ENCODE peak calls at places on chromosomes 5 and 9, in five cellular contexts. X is psoas muscle, J is kidney epithelial cell, U is OCI-LY7, C is astrocyte of the spinal cord. D is an unnamed sample.

GRCh38 chr5:147307170-147307569 is 72.3 kb downstream of the STK32A start:
- DNase-seq in X (no peak), J (no peak), U (no peak), C (no peak), D (no peak)

GRCh38 chr9:110257971-110258370 is 1.7 kb upstream of the TXN start:
- DNase-seq in X (no peak), J (no peak), U (no peak), C (no peak), D (no peak)

GRCh38 chr9:135146766-135147472 is 59.5 kb downstream of the OLFM1 start:
- DNase-seq in X (no peak), J (no peak), U (no peak), C (no peak), D (no peak)

GRCh38 chr5:151755383-151755782 is 3.0 kb downstream of the ATOX1 start:
- DNase-seq in X (no peak), J (no peak), U (no peak), C (no peak), D (no peak)

GRCh38 chr9:112819635-112820496 is 69.3 kb downstream of the SNX30 start:
- DNase-seq in X (peak), J (peak), U (peak), C (peak), D (peak)

GRCh38 chr9:38062498-38063362 is 6.3 kb downstream of the SHB start:
- DNase-seq in X (no peak), J (no peak), U (no peak), C (peak), D (no peak)

GRCh38 chr9:116099821-116100220 is 53.8 kb upstream of the PAPPA start:
- DNase-seq in X (no peak), J (no peak), U (no peak), C (no peak), D (no peak)

GRCh38 chr5:93503598-93504067 is 77.4 kb downstream of the NR2F1-AS1 start:
- DNase-seq in X (no peak), J (peak), U (no peak), C (peak), D (peak)

GRCh38 chr5:80668016-80668969 is 13.5 kb upstream of the DHFR start:
- DNase-seq in X (no peak), J (no peak), U (no peak), C (no peak), D (no peak)

GRCh38 chr9:71303351-71303750 is 181.9 kb upstream of the TRPM3 start:
- DNase-seq in X (no peak), J (no peak), U (no peak), C (no peak), D (no peak)

GRCh38 chr9:69307446-69308216 is 17.4 kb upstream of the ENTREP1 start:
- DNase-seq in X (no peak), J (peak), U (no peak), C (peak), D (no peak)

GRCh38 chr9:79691496-79691895 is 119.7 kb downstream of the TLE4 start:
- DNase-seq in X (no peak), J (no peak), U (no peak), C (no peak), D (no peak)

GRCh38 chr9:107635803-107636174 is 146.2 kb upstream of the KLF4 start:
- DNase-seq in X (no peak), J (no peak), U (no peak), C (no peak), D (no peak)

GRCh38 chr9:111095423-111095822 is 57.2 kb upstream of the LPAR1 start:
- DNase-seq in X (no peak), J (no peak), U (no peak), C (no peak), D (no peak)

GRCh38 chr9:98064623-98065392 is 8.3 kb downstream of the NANS start:
- DNase-seq in X (no peak), J (no peak), U (no peak), C (peak), D (no peak)

GRCh38 chr9:132804576-132805295 is 73.3 kb downstream of the AK8 start:
- DNase-seq in X (no peak), J (no peak), U (peak), C (no peak), D (no peak)

GRCh38 chr5:38752622-38753021 is 93.2 kb upstream of the OSMR start:
- DNase-seq in X (no peak), J (no peak), U (no peak), C (no peak), D (no peak)

GRCh38 chr9:127989094-127989493 is 8.3 kb upstream of the EEIG1 start:
- DNase-seq in X (no peak), J (no peak), U (no peak), C (no peak), D (no peak)

GRCh38 chr9:33263131-33263935 is 1.2 kb downstream of the BAG1 start:
- DNase-seq in X (peak), J (no peak), U (peak), C (peak), D (no peak)

GRCh38 chr5:74954919-74955318 is 88.7 kb upstream of the FAM169A start:
- DNase-seq in X (no peak), J (no peak), U (no peak), C (peak), D (no peak)

GRCh38 chr9:98504883-98505282 is 203.9 kb downstream of the GABBR2 start:
- DNase-seq in X (no peak), J (no peak), U (no peak), C (no peak), D (no peak)

GRCh38 chr9:113930384-113930783 is 54.3 kb downstream of the ZNF618 start:
- DNase-seq in X (no peak), J (no peak), U (no peak), C (no peak), D (no peak)

GRCh38 chr5:169688106-169688505 is 51.0 kb downstream of the DOCK2 start:
- DNase-seq in X (no peak), J (no peak), U (no peak), C (no peak), D (no peak)

GRCh38 chr9:120877276-120878034 is 467 bp upstream of the PHF19 start:
- DNase-seq in X (peak), J (no peak), U (peak), C (peak), D (no peak)

GRCh38 chr5:116598871-116599270 is 24.2 kb upstream of the SEMA6A start:
- DNase-seq in X (no peak), J (no peak), U (no peak), C (no peak), D (no peak)

GRCh38 chr9:114302727-114303126 is 20.2 kb upstream of the ORM1 start:
- DNase-seq in X (no peak), J (no peak), U (no peak), C (no peak), D (no peak)

GRCh38 chr5:59599729-59600128 is 293.8 kb downstream of the PDE4D start:
- DNase-seq in X (no peak), J (no peak), U (no peak), C (no peak), D (no peak)

GRCh38 chr9:32385135-32385884 is 867 bp downstream of the ACO1 start:
- DNase-seq in X (no peak), J (no peak), U (no peak), C (no peak), D (no peak)

GRCh38 chr5:92401492-92401891 is 1018.4 kb upstream of the ARRDC3 start:
- DNase-seq in X (no peak), J (peak), U (no peak), C (peak), D (no peak)

GRCh38 chr9:130124471-130124870 is 47.7 kb upstream of the NCS1 start:
- DNase-seq in X (no peak), J (no peak), U (no peak), C (no peak), D (no peak)

GRCh38 chr5:147286296-147286695 is 51.5 kb downstream of the STK32A start:
- DNase-seq in X (no peak), J (no peak), U (no peak), C (no peak), D (no peak)

GRCh38 chr9:3331801-3332200 is 194.0 kb downstream of the RFX3 start:
- DNase-seq in X (no peak), J (no peak), U (peak), C (no peak), D (no peak)

GRCh38 chr9:78121488-78121887 is 89.9 kb upstream of the GNAQ start:
- DNase-seq in X (peak), J (peak), U (peak), C (peak), D (no peak)

GRCh38 chr5:44714871-44715580 is 93.7 kb upstream of the MRPS30 start:
- DNase-seq in X (no peak), J (no peak), U (no peak), C (no peak), D (no peak)

GRCh38 chr5:81829242-81829641 is 78.3 kb upstream of the SSBP2 start:
- DNase-seq in X (no peak), J (no peak), U (no peak), C (no peak), D (no peak)

GRCh38 chr5:155943516-155944407 is 383.2 kb upstream of the SGCD start:
- DNase-seq in X (peak), J (peak), U (peak), C (peak), D (peak)

GRCh38 chr5:126138475-126139005 is 284.7 kb upstream of the GRAMD2B start:
- DNase-seq in X (no peak), J (peak), U (no peak), C (peak), D (no peak)

GRCh38 chr5:51582871-51583384 is 199.7 kb downstream of the ISL1 start:
- DNase-seq in X (no peak), J (no peak), U (no peak), C (no peak), D (no peak)

GRCh38 chr5:33892419-33893151 is 795 bp upstream of the ADAMTS12 start:
- DNase-seq in X (peak), J (peak), U (no peak), C (peak), D (peak)

GRCh38 chr5:33888582-33888981 is 3.2 kb downstream of the ADAMTS12 start:
- DNase-seq in X (no peak), J (no peak), U (no peak), C (peak), D (no peak)

GRCh38 chr5:33890147-33890546 is 1.6 kb downstream of the ADAMTS12 start:
- DNase-seq in X (no peak), J (no peak), U (no peak), C (peak), D (no peak)

GRCh38 chr5:33891731-33892418 is at the start of gene ADAMTS12:
- DNase-seq in X (peak), J (no peak), U (no peak), C (peak), D (no peak)

GRCh38 chr5:33890633-33891032 is 1.2 kb downstream of the ADAMTS12 start:
- DNase-seq in X (no peak), J (no peak), U (no peak), C (peak), D (no peak)
- TF ChIP-seq CTCF in X (no peak), J (peak), U (no peak), C (peak), D (no peak)

DNA sequence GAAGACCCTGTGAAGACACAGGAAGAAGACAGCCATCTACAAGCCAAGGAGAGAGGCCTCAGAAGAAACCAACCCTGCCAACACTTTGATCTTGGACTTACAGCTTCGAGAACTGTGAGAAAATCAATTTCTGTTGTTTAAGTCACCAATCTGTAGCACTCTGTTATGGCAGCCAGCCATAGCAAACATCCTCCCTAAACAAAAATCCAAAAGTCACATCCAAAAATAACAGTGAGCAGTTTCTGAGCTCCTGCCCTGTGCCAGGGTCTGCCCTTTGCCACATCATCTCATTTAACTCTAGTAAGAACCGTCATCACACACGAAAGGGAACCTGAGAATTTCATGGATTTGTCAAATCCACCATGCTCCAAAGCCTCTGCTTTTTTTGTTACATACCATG is 118.8 kb downstream of the TRIM36 start:
- DNase-seq in X (no peak), J (no peak), U (no peak), C (peak), D (no peak)
- H3K4me3 ChIP-seq in X (no peak), J (no peak), U (no peak), C (no peak), D (no peak)

DNA sequence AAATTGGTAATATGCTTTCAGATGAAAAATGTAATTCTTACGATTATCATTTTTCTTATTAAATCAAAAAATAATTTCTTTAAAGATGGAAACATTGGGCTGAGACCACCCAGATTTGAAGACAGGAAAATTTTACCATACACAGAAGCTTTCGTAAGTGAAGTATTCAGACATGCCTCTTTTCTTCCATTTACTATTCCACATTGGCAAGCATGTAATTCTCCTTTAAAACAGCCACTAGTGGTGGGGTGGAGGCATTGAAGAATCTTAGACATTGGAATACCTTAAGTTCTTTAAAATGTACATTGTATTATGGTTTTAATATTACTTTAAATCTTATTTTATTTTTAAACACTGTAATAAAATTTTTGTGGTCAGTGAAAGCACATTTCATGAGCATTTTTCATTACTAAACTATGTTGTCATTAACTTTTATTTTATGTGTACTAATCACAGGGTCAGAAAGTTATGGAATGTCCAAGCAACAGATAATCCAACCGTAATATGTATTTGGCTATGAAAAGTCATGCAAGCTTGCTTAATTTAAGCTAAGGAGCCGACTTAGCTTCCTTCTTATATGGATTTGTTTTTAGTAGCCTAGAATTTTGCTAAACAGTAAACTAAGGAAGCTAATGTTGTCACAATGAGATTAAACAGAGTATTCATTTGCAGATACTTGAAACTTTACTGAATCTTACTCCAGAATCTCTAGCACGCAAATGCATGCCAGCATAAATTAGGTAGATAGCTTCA is 97.4 kb upstream of the ALDH1A1 start:
- DNase-seq in X (no peak), J (no peak), U (no peak), C (peak), D (no peak)
- TF ChIP-seq CTCF in X (no peak), J (peak), U (no peak), C (peak), D (no peak)

GRCh38 chr5:57231607-57232006 is 57.7 kb downstream of the GPBP1 start:
- DNase-seq in X (no peak), J (no peak), U (no peak), C (no peak), D (no peak)
- H3K4me3 ChIP-seq in X (no peak), J (no peak), U (no peak), C (no peak), D (no peak)

GRCh38 chr9:108786756-108787663 is 68.8 kb downstream of the ACTL7B start:
- DNase-seq in X (no peak), J (peak), U (no peak), C (peak), D (no peak)
- TF ChIP-seq CTCF in X (no peak), J (no peak), U (no peak), C (no peak), D (no peak)

GRCh38 chr9:73839471-73839870 is 657.7 kb upstream of the RORB start:
- DNase-seq in X (no peak), J (no peak), U (no peak), C (no peak), D (no peak)

GRCh38 chr9:73841018-73841417 is 656.1 kb upstream of the RORB start:
- DNase-seq in X (no peak), J (no peak), U (no peak), C (no peak), D (no peak)

DNA sequence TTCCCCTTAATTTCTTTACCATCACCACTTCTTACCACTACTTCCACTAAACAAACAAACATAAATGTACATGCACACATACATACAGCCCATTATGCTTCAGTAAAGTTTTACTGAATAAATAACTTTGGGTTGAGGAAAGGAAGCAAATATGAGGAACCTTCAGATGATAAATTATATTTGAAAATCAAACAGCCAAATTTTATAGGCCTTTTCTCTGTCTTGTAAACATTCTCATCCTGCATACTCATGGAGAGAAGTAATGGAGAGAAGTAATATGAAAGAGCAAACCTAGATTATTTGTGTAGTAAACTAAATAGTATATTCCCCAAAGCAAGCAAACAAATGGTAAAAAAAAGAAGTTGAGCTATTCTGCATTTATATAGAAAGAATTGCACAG is 658.3 kb upstream of the RORB start:
- DNase-seq in X (no peak), J (no peak), U (no peak), C (no peak), D (no peak)
- H3K4me3 ChIP-seq in X (no peak), J (no peak), U (no peak), C (no peak), D (no peak)

GRCh38 chr5:2417301-2417700 is 334.2 kb downstream of the IRX2 start:
- DNase-seq in X (no peak), J (no peak), U (no peak), C (no peak), D (no peak)

GRCh38 chr5:2410451-2410850 is 341.0 kb downstream of the IRX2 start:
- DNase-seq in X (no peak), J (no peak), U (no peak), C (no peak), D (no peak)

DNA sequence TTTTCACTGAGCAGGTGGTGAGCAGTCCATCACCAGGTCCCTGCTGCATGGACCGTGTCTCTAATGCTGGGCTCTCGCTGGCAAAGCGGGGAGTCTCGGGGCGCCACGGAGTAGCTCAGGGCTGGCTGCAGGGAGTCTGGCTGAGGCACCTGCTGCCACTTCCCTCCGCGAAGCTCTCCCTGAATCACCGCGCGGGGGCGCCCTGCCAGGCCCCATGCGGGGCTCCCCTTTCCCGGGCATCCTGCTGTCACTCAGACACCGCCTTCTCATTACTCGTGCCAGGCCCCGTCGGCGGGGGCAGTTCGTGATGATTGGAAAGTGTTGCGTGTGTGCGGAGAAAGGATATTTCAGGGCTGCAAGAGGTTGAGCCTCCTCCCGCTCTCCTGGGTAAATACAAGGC is 335.8 kb downstream of the IRX2 start:
- DNase-seq in X (no peak), J (no peak), U (no peak), C (no peak), D (no peak)
- TF ChIP-seq CTCF in X (no peak), J (no peak), U (no peak), C (no peak), D (no peak)

GRCh38 chr9:86352440-86353106 is 1.6 kb downstream of the TUT7 start:
- DNase-seq in X (no peak), J (no peak), U (peak), C (no peak), D (no peak)

GRCh38 chr9:86349271-86349670 is 4.9 kb downstream of the TUT7 start:
- DNase-seq in X (no peak), J (no peak), U (no peak), C (no peak), D (peak)

GRCh38 chr9:86353591-86354047 is 591 bp downstream of the TUT7 start:
- DNase-seq in X (no peak), J (no peak), U (peak), C (no peak), D (no peak)

GRCh38 chr9:86351897-86352296 is 2.3 kb downstream of the TUT7 start:
- DNase-seq in X (no peak), J (no peak), U (no peak), C (no peak), D (no peak)

GRCh38 chr9:86350006-86350755 is 4.0 kb downstream of the TUT7 start:
- DNase-seq in X (no peak), J (no peak), U (peak), C (no peak), D (no peak)
- H3K4me3 ChIP-seq in X (peak), J (no peak), U (peak), C (no peak), D (no peak)

DNA sequence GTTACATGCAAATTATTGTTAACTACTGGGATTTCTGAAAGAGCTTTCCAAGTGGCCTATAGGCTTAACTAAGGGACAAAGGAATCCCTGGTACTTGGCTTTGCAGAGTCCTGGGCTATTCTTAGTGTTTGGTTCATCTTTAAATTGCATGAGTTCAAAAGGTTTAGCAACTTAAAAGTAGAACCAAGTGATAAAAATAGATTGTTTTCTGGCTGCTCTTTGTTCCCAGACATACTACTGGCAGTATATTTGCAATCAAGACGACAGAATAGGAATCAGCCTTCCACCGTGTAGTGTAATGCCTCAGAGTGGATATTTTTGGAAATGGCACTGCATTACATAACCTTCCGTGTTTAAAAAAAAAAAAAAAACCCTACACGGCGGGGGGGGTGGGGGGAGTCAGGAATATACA is 1.0 kb downstream of the NREP start:
- DNase-seq in X (no peak), J (no peak), U (peak), C (peak), D (no peak)
- TF ChIP-seq CTCF in X (no peak), J (no peak), U (peak), C (no peak), D (no peak)

GRCh38 chr5:10599828-10600227 is 36.0 kb downstream of the ANKRD33B start:
- DNase-seq in X (no peak), J (no peak), U (no peak), C (peak), D (no peak)
- H3K4me3 ChIP-seq in X (no peak), J (no peak), U (peak), C (no peak), D (no peak)